ENCODE peak calls at places on chromosomes 13 and 19, in seven cellular contexts. I is psoas muscle; R is tibial nerve; J is small intestine; W is CD8-positive, alpha-beta memory T cell; F is H9; H is endodermal cell. Q is an unnamed sample. For H3K4me1, the result is how much of the 10 kb centered on the place peaks cover.

GRCh38 chr19:590396-590745 is 690 bp downstream of the HCN2 start:
- DNase-seq in R (no peak), W (no peak), J (no peak), F (no peak), H (peak), I (no peak), Q (no peak)

GRCh38 chr13:98307744-98308524 is 130.9 kb upstream of the RNF113B start:
- DNase-seq in I (no peak), W (no peak), F (no peak), J (peak), R (no peak), H (no peak), Q (no peak)

GRCh38 chr13:33205804-33206221 is 79.7 kb downstream of the STARD13 start:
- DNase-seq in R (no peak), J (no peak), H (no peak), W (no peak), I (no peak), F (no peak), Q (no peak)

GRCh38 chr13:97231832-97232201 is 9.7 kb downstream of the MBNL2 start:
- DNase-seq in R (no peak), H (no peak), J (no peak), W (no peak), F (no peak), I (no peak), Q (peak)

GRCh38 chr13:42746846-42747245 is 34.5 kb upstream of the FAM216B start:
- DNase-seq in R (no peak), F (no peak), H (no peak), I (no peak), W (no peak), J (no peak), Q (peak)

GRCh38 chr19:51607920-51608562 is 22.2 kb downstream of the SIGLEC5 start:
- DNase-seq in H (peak), W (peak), F (peak), J (peak), I (peak), R (peak), Q (peak)

GRCh38 chr13:109275848-109276247 is 510.5 kb downstream of the IRS2 start:
- DNase-seq in R (no peak), W (no peak), F (peak), J (peak), H (peak), I (peak), Q (no peak)

GRCh38 chr19:57648336-57649003 is 15.5 kb downstream of the ZNF211 start:
- DNase-seq in F (no peak), W (no peak), I (no peak), H (no peak), J (no peak), R (no peak), Q (no peak)

GRCh38 chr13:20090349-20090748 is 70.5 kb downstream of the GJA3 start:
- DNase-seq in I (no peak), W (no peak), J (no peak), F (no peak), R (no peak), H (no peak), Q (no peak)

GRCh38 chr13:46571189-46571901 is 18.4 kb downstream of the LRCH1 start:
- DNase-seq in J (no peak), R (no peak), I (no peak), F (no peak), H (no peak), W (no peak), Q (peak)

GRCh38 chr19:51660975-51661600 is 14.5 kb upstream of the SIGLEC14 start:
- DNase-seq in H (peak), R (peak), J (peak), W (peak), I (peak), F (peak), Q (peak)

GRCh38 chr19:52590728-52591127 is 20.6 kb downstream of the ZNF701 start:
- DNase-seq in W (no peak), F (no peak), I (no peak), H (peak), R (no peak), J (no peak), Q (no peak)

GRCh38 chr19:48637948-48638830 is 1.0 kb upstream of the DBP start:
- DNase-seq in F (peak), I (peak), W (peak), J (peak), H (peak), R (no peak), Q (peak)

GRCh38 chr13:109781384-109782065 is 4.9 kb downstream of the IRS2 start:
- DNase-seq in J (peak), I (peak), W (no peak), F (no peak), R (no peak), H (no peak), Q (peak)

GRCh38 chr13:70544706-70545105 is 436.5 kb upstream of the KLHL1 start:
- DNase-seq in I (no peak), W (no peak), H (no peak), R (no peak), J (no peak), F (no peak), Q (no peak)

GRCh38 chr13:30802501-30802900 is 67.2 kb downstream of the ALOX5AP start:
- DNase-seq in J (no peak), R (no peak), H (no peak), F (no peak), I (no peak), W (no peak), Q (no peak)

GRCh38 chr13:89733686-89734085 is 1613.8 kb upstream of the MIR17HG start:
- DNase-seq in W (no peak), I (no peak), H (no peak), J (no peak), R (no peak), F (no peak), Q (no peak)

GRCh38 chr13:23901365-23901764 is 4.1 kb upstream of the C1QTNF9B start:
- DNase-seq in H (no peak), J (no peak), F (no peak), R (no peak), W (no peak), I (no peak), Q (no peak)

GRCh38 chr19:4361152-4362037 is 18.0 kb downstream of the MPND start:
- DNase-seq in R (no peak), W (no peak), F (peak), H (peak), J (no peak), I (no peak), Q (peak)

GRCh38 chr19:8578642-8579265 is 1.5 kb upstream of the MYO1F start:
- DNase-seq in J (peak), F (peak), W (peak), I (peak), H (peak), R (peak), Q (peak)

GRCh38 chr19:29844891-29845575 is 33.2 kb downstream of the CCNE1 start:
- DNase-seq in I (peak), J (peak), H (peak), R (peak), F (peak), W (peak), Q (peak)

GRCh38 chr19:58350001-58350801 is 3.1 kb downstream of the A1BG start:
- DNase-seq in I (no peak), F (no peak), R (no peak), W (no peak), H (peak), J (no peak), Q (peak)

GRCh38 chr13:98622926-98623325 is 46.0 kb upstream of the STK24 start:
- DNase-seq in H (no peak), F (no peak), J (no peak), I (no peak), R (no peak), W (no peak), Q (no peak)

GRCh38 chr13:102580552-102581169 is 16.1 kb upstream of the TPP2 start:
- DNase-seq in R (no peak), J (peak), I (no peak), F (no peak), H (peak), W (no peak), Q (peak)

GRCh38 chr13:30256713-30257432 is 50.5 kb downstream of the KATNAL1 start:
- DNase-seq in R (no peak), J (no peak), W (no peak), H (no peak), F (no peak), I (no peak), Q (no peak)

GRCh38 chr19:17302391-17303166 is 646 bp downstream of the ABHD8 start:
- DNase-seq in H (peak), I (peak), R (no peak), W (peak), J (no peak), F (no peak), Q (peak)

GRCh38 chr13:32247887-32248286 is 67.3 kb downstream of the ZAR1L start:
- DNase-seq in R (no peak), H (no peak), I (no peak), J (no peak), F (no peak), W (no peak), Q (no peak)

GRCh38 chr13:111228262-111229144 is 91.9 kb upstream of the TEX29 start:
- DNase-seq in W (no peak), H (peak), I (peak), F (no peak), J (no peak), R (no peak), Q (no peak)

GRCh38 chr13:26308836-26309235 is 54.9 kb downstream of the CDK8 start:
- DNase-seq in F (no peak), H (no peak), I (no peak), J (no peak), R (no peak), W (no peak), Q (no peak)

GRCh38 chr13:72221276-72221962 is 354.4 kb upstream of the DACH1 start:
- DNase-seq in F (peak), J (peak), I (no peak), R (no peak), W (no peak), H (peak), Q (peak)

GRCh38 chr13:99386911-99387788 is 80.0 kb upstream of the GPR183 start:
- DNase-seq in H (peak), F (peak), W (peak), J (peak), I (peak), R (no peak), Q (no peak)

GRCh38 chr13:71979616-71980015 is 112.6 kb upstream of the DACH1 start:
- DNase-seq in J (peak), H (peak), F (peak), W (no peak), R (no peak), I (no peak), Q (no peak)

GRCh38 chr19:40266111-40266510 is 19.0 kb downstream of the AKT2 start:
- DNase-seq in W (no peak), I (peak), F (no peak), H (no peak), J (no peak), R (no peak), Q (no peak)
- H3K4me1 ChIP-seq in W (under half), I (half or more), F (under half), H (under half), J (under half), R (under half), Q (under half)

GRCh38 chr19:40806385-40807146 is 7.6 kb downstream of the EGLN2 start:
- DNase-seq in W (peak), J (peak), R (peak), I (peak), F (peak), H (peak), Q (peak)

GRCh38 chr19:40805258-40805868 is 6.4 kb downstream of the EGLN2 start:
- DNase-seq in H (no peak), I (no peak), J (peak), R (no peak), F (no peak), W (peak), Q (peak)

GRCh38 chr19:40808021-40808325 is 9.0 kb downstream of the EGLN2 start:
- DNase-seq in W (no peak), I (no peak), F (no peak), J (no peak), R (no peak), H (no peak), Q (no peak)

GRCh38 chr19:40808497-40808896 is 9.5 kb downstream of the EGLN2 start:
- DNase-seq in I (no peak), F (no peak), J (no peak), W (no peak), H (no peak), R (no peak), Q (peak)

DNA sequence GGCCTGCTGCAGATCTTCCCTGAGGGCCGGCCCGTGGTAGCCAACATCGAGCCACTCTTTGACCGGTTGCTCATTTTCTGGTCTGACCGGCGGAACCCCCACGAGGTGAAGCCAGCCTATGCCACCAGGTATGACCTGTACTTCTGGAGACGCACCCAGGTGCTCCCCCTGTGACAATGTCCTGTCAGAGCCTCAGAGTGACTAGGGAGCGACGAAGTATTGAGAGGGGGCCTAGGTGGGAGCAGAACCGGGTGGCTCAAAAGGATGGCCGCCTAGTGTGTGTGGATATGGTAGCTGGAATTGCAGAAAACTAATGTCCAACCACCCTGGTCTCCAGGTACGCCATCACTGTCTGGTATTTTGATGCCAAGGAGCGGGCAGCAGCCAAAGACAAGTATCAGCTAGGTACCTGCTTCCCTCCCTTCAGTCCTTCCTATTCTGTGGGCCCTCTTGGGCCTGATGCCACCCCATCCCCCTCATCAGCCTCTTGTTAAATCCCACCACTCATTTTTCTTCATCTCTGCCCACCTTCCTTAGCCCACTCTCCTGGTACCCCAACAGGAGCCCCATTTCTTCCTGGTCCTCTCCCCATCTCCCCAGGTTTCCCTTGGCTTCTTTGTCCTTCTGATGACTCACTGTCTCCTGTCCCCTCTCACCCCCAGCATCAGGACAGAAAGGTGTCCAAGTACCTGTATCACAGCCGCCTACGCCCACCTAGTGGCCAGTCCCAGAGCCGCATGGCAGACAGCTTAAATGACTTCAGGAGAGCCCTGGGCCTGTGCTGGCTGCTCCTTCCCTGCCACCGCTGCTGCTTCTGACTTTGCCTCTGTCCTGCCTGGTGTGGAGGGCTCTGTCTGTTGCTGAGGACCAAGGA is 8.4 kb downstream of the EGLN2 start:
- DNase-seq in R (no peak), W (no peak), H (peak), J (peak), F (peak), I (no peak), Q (peak)
- H3K4me1 ChIP-seq in R (half or more), W (half or more), H (under half), J (under half), F (under half), I (under half), Q (under half)

GRCh38 chr19:46298477-46299003 is 1.7 kb downstream of the HIF3A start:
- DNase-seq in F (no peak), I (no peak), R (no peak), H (peak), W (no peak), J (no peak), Q (peak)

GRCh38 chr19:46299004-46299509 is 2.2 kb downstream of the HIF3A start:
- DNase-seq in H (peak), R (peak), J (peak), I (peak), F (no peak), W (no peak), Q (peak)

GRCh38 chr19:46297700-46298476 is 1.0 kb downstream of the HIF3A start:
- DNase-seq in H (peak), I (peak), R (peak), F (no peak), W (no peak), J (peak), Q (peak)

GRCh38 chr19:46296722-46297431 is at the start of gene HIF3A:
- DNase-seq in J (peak), I (peak), R (no peak), F (peak), W (no peak), H (peak), Q (peak)

DNA sequence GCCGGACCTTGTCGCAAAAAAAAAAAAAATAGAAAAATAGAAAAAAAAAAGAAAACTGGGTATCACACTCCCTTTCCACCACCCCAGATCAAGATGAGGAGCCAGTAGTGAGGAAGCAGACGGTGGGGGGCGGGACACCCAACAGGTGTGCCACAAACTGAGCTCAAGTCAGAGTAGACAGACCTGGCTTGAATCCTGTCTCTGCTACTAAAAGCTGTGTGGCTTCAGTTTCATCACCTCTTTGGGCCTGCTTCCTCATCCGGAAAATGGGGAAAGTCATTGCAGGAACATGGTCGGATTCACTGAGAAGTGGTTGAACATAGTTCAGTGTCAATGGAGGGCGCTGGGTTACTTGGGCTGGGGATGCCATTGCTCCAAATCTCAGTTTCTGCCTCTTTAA is 2.9 kb downstream of the HIF3A start:
- DNase-seq in J (peak), H (no peak), R (no peak), F (no peak), I (peak), W (no peak), Q (peak)
- H3K4me1 ChIP-seq in J (under half), H (under half), R (half or more), F (under half), I (under half), W (under half), Q (under half)

GRCh38 chr19:35459414-35460082 is 11.5 kb downstream of the FFAR2 start:
- DNase-seq in I (peak), F (no peak), R (no peak), J (no peak), W (no peak), H (no peak), Q (no peak)
- H3K4me1 ChIP-seq in I (under half), F (under half), R (under half), J (under half), W (under half), H (under half), Q (under half)

GRCh38 chr13:38755792-38756191 is 68.9 kb downstream of the FREM2 start:
- DNase-seq in W (no peak), J (no peak), R (no peak), H (no peak), I (no peak), F (no peak), Q (no peak)

GRCh38 chr13:38758278-38758677 is 71.4 kb downstream of the FREM2 start:
- DNase-seq in J (no peak), R (no peak), F (no peak), I (no peak), H (peak), W (no peak), Q (no peak)

GRCh38 chr13:38753878-38754277 is 67.0 kb downstream of the FREM2 start:
- DNase-seq in I (no peak), R (no peak), J (no peak), H (no peak), W (no peak), F (no peak), Q (no peak)

DNA sequence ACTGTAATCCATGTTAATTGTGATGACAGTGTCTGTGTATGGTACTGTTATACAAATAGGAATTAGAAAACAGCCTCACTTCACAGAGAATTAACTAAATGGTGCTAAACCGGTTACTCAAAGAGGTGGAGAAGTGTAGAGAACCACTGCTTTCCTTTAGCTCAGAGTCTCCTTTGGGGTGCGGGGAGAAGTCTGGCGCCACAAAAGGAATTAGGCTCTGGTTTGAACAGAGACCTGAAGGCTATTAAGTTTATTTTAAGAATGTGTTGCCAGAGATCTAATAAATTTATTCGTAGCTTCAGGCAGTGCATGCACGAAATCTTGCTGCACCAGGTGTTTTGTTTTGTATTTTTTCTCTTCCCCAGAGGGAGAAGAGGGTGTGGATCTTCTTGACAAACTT is 65.8 kb downstream of the FREM2 start:
- DNase-seq in R (no peak), F (no peak), J (no peak), H (peak), I (no peak), W (no peak), Q (no peak)
- H3K4me1 ChIP-seq in R (under half), F (under half), J (under half), H (under half), I (under half), W (under half), Q (under half)

GRCh38 chr19:1618157-1619093 is 13.2 kb upstream of the UQCR11 start:
- DNase-seq in J (peak), F (peak), W (no peak), I (no peak), R (no peak), H (peak), Q (peak)

GRCh38 chr19:1621574-1621973 is 16.3 kb upstream of the UQCR11 start:
- DNase-seq in J (no peak), H (no peak), R (no peak), W (no peak), F (no peak), I (peak), Q (no peak)

GRCh38 chr19:1621021-1621420 is 15.8 kb upstream of the UQCR11 start:
- DNase-seq in F (no peak), R (no peak), W (no peak), J (no peak), H (no peak), I (peak), Q (no peak)

GRCh38 chr19:1619094-1619439 is 13.8 kb upstream of the UQCR11 start:
- DNase-seq in J (no peak), I (no peak), F (no peak), H (no peak), R (no peak), W (no peak), Q (no peak)

GRCh38 chr19:1619703-1620102 is 14.4 kb upstream of the UQCR11 start:
- DNase-seq in J (no peak), R (no peak), I (no peak), W (no peak), H (no peak), F (no peak), Q (no peak)
- H3K4me1 ChIP-seq in J (under half), R (under half), I (under half), W (under half), H (under half), F (under half), Q (under half)